ENCODE peak calls at places on chromosome 6, in five cellular contexts. M is GM12878; G is fibroblast of villous mesenchyme; P is RCC 7860; L is effector memory CD4-positive, alpha-beta T cell. V is an unnamed sample.

GRCh38 chr6:147666254-147666653 is 157.8 kb downstream of the SAMD5 start:
- DNase-seq in M (no peak), G (no peak), L (no peak), P (no peak), V (no peak)

GRCh38 chr6:148304976-148305375 is 37.7 kb upstream of the SASH1 start:
- DNase-seq in G (no peak), M (no peak), L (no peak), P (no peak), V (no peak)

GRCh38 chr6:163984446-163984936 is 570.0 kb downstream of the QKI start:
- DNase-seq in M (peak; percentile 8), P (peak; percentile 23), G (no peak), L (no peak), V (no peak)

GRCh38 chr6:75747985-75748742 is 875 bp upstream of the MYO6 start:
- DNase-seq in G (no peak), P (no peak), M (no peak), L (no peak), V (no peak)

GRCh38 chr6:118918326-118918725 is 16.6 kb downstream of the MCM9 start:
- DNase-seq in M (no peak), G (peak; percentile 48), P (no peak), L (no peak), V (no peak)

GRCh38 chr6:33882154-33882553 is 78.4 kb upstream of the MLN start:
- DNase-seq in L (no peak), P (no peak), M (no peak), G (peak; percentile 21), V (no peak)

GRCh38 chr6:116370717-116371383 is at the start of gene DSE:
- DNase-seq in G (peak; percentile 90), M (no peak), P (peak; percentile 50), L (peak; percentile 81), V (no peak)

GRCh38 chr6:4732691-4733315 is 43.4 kb upstream of the CDYL start:
- DNase-seq in L (no peak), G (peak; percentile 87), P (peak; percentile 95), M (no peak), V (no peak)

GRCh38 chr6:41505084-41506049 is 40.8 kb upstream of the FOXP4 start:
- DNase-seq in P (no peak), M (no peak), L (no peak), G (peak; percentile 98), V (no peak)

GRCh38 chr6:24848461-24848860 is 49.7 kb upstream of the ARMH2 start:
- DNase-seq in M (no peak), L (no peak), P (no peak), G (no peak), V (no peak)

GRCh38 chr6:155050311-155050710 is 55.2 kb downstream of the TIAM2 start:
- DNase-seq in M (peak; percentile 27), P (peak; percentile 91), L (no peak), G (no peak), V (peak; percentile 41)

GRCh38 chr6:157478926-157479325 is 97.9 kb downstream of the ZDHHC14 start:
- DNase-seq in L (no peak), M (no peak), G (no peak), P (no peak), V (no peak)

GRCh38 chr6:55963301-55963700 is 87.9 kb upstream of the BMP5 start:
- DNase-seq in L (no peak), G (peak; percentile 11), P (no peak), M (no peak), V (no peak)

GRCh38 chr6:29947292-29947980 is 5.1 kb downstream of the HLA-A start:
- DNase-seq in L (no peak), P (no peak), M (no peak), G (no peak), V (no peak)

GRCh38 chr6:22598386-22598785 is 29.0 kb downstream of the HDGFL1 start:
- DNase-seq in M (no peak), G (no peak), P (no peak), L (no peak), V (no peak)

GRCh38 chr6:135298455-135298854 is 117.3 kb downstream of the MYB start:
- DNase-seq in M (no peak), G (no peak), P (no peak), L (no peak), V (no peak)

V was measured in NK-92 treated with Interleukin-12 subunit alpha and Interleukin-12 subunit beta, amount 100 ng/mL, for 24 hours.